ENCODE peak calls at places on chromosome 9, in eight cellular contexts. One of them, this sample, is unnamed.

GRCh38 chr9:131282688-131283422 is 6.5 kb upstream of the FAM78A start:
- DNase-seq in small intestine: no peak
- DNase-seq in T-cell: no peak
- DNase-seq in HEK293T: peak; percentile 48
- DNase-seq in activated CD8-positive, alpha-beta memory T cell treated with anti-CD3 and anti-CD28 coated beads, Interleukin-2, amount 50 U/mL, for 48 hours: no peak
- DNase-seq in PC-3: no peak
- DNase-seq in posterior cingulate gyrus: no peak
- DNase-seq in iris pigment epithelial cell: peak; percentile 38
- DNase-seq in this sample: no peak

GRCh38 chr9:68560131-68560844 is 19.6 kb upstream of the TMEM252 start:
- DNase-seq in small intestine: peak; percentile 53
- DNase-seq in T-cell: no peak
- DNase-seq in HEK293T: peak; percentile 61
- DNase-seq in activated CD8-positive, alpha-beta memory T cell treated with anti-CD3 and anti-CD28 coated beads, Interleukin-2, amount 50 U/mL, for 48 hours: peak; percentile 82
- DNase-seq in PC-3: peak; percentile 36
- DNase-seq in posterior cingulate gyrus: no peak
- DNase-seq in iris pigment epithelial cell: peak; percentile 22
- DNase-seq in this sample: no peak

GRCh38 chr9:91572811-91573210 is 149.2 kb upstream of the NFIL3 start:
- DNase-seq in small intestine: no peak
- DNase-seq in T-cell: no peak
- DNase-seq in HEK293T: no peak
- DNase-seq in activated CD8-positive, alpha-beta memory T cell treated with anti-CD3 and anti-CD28 coated beads, Interleukin-2, amount 50 U/mL, for 48 hours: no peak
- DNase-seq in PC-3: no peak
- DNase-seq in posterior cingulate gyrus: no peak
- DNase-seq in iris pigment epithelial cell: no peak
- DNase-seq in this sample: no peak

GRCh38 chr9:113705938-113706519 is 170.1 kb upstream of the ZNF618 start:
- DNase-seq in small intestine: no peak
- DNase-seq in T-cell: no peak
- DNase-seq in HEK293T: no peak
- DNase-seq in activated CD8-positive, alpha-beta memory T cell treated with anti-CD3 and anti-CD28 coated beads, Interleukin-2, amount 50 U/mL, for 48 hours: no peak
- DNase-seq in PC-3: no peak
- DNase-seq in posterior cingulate gyrus: no peak
- DNase-seq in iris pigment epithelial cell: no peak
- DNase-seq in this sample: no peak

GRCh38 chr9:110175275-110175968 is 32.5 kb downstream of the C9orf152 start:
- DNase-seq in small intestine: no peak
- DNase-seq in T-cell: no peak
- DNase-seq in HEK293T: no peak
- DNase-seq in activated CD8-positive, alpha-beta memory T cell treated with anti-CD3 and anti-CD28 coated beads, Interleukin-2, amount 50 U/mL, for 48 hours: no peak
- DNase-seq in PC-3: no peak
- DNase-seq in posterior cingulate gyrus: no peak
- DNase-seq in iris pigment epithelial cell: no peak
- DNase-seq in this sample: no peak

GRCh38 chr9:129258124-129258822 is 80.2 kb upstream of the IER5L start:
- DNase-seq in small intestine: peak; percentile 71
- DNase-seq in T-cell: peak; percentile 77
- DNase-seq in HEK293T: peak; percentile 99
- DNase-seq in activated CD8-positive, alpha-beta memory T cell treated with anti-CD3 and anti-CD28 coated beads, Interleukin-2, amount 50 U/mL, for 48 hours: peak; percentile 97
- DNase-seq in PC-3: peak; percentile 14
- DNase-seq in posterior cingulate gyrus: peak; percentile 94
- DNase-seq in iris pigment epithelial cell: peak; percentile 90
- DNase-seq in this sample: no peak

GRCh38 chr9:134034215-134035040 is 9.1 kb downstream of the BRD3OS start:
- DNase-seq in small intestine: no peak
- DNase-seq in T-cell: no peak
- DNase-seq in HEK293T: no peak
- DNase-seq in activated CD8-positive, alpha-beta memory T cell treated with anti-CD3 and anti-CD28 coated beads, Interleukin-2, amount 50 U/mL, for 48 hours: no peak
- DNase-seq in PC-3: no peak
- DNase-seq in posterior cingulate gyrus: no peak
- DNase-seq in iris pigment epithelial cell: no peak
- DNase-seq in this sample: no peak

GRCh38 chr9:32136700-32137339 is 247.6 kb upstream of the ACO1 start:
- DNase-seq in small intestine: no peak
- DNase-seq in T-cell: no peak
- DNase-seq in HEK293T: no peak
- DNase-seq in activated CD8-positive, alpha-beta memory T cell treated with anti-CD3 and anti-CD28 coated beads, Interleukin-2, amount 50 U/mL, for 48 hours: no peak
- DNase-seq in PC-3: no peak
- DNase-seq in posterior cingulate gyrus: no peak
- DNase-seq in iris pigment epithelial cell: no peak
- DNase-seq in this sample: peak; percentile 52

This sample was measured in RKO.